ENCODE peak calls at places on chromosomes 4 and X, in eight cellular contexts. One of them, this sample, is unnamed.

GRCh38 chr4:70940134-70940533 is 38.0 kb downstream of the MOB1B start:
- DNase-seq in sigmoid colon: no peak
- DNase-seq in DMS79 treated with DMSO at 0.1 percent for 48 hours: no peak
- DNase-seq in fibroblast of the aortic adventitia: no peak
- DNase-seq in renal cortical epithelial cell: no peak
- DNase-seq in naive thymus-derived CD4-positive, alpha-beta T cell: no peak
- DNase-seq in HT-29: no peak
- DNase-seq in AG04450: no peak
- DNase-seq in this sample: no peak

GRCh38 chrX:3227526-3227925 is 118.9 kb downstream of the MXRA5 start:
- DNase-seq in sigmoid colon: no peak
- DNase-seq in DMS79 treated with DMSO at 0.1 percent for 48 hours: no peak
- DNase-seq in fibroblast of the aortic adventitia: no peak
- DNase-seq in renal cortical epithelial cell: no peak
- DNase-seq in naive thymus-derived CD4-positive, alpha-beta T cell: no peak
- DNase-seq in HT-29: no peak
- DNase-seq in AG04450: no peak
- DNase-seq in this sample: no peak

GRCh38 chr4:71239365-71239764 is 99.5 kb upstream of the SLC4A4 start:
- DNase-seq in sigmoid colon: no peak
- DNase-seq in DMS79 treated with DMSO at 0.1 percent for 48 hours: no peak
- DNase-seq in fibroblast of the aortic adventitia: no peak
- DNase-seq in renal cortical epithelial cell: peak; percentile 95
- DNase-seq in naive thymus-derived CD4-positive, alpha-beta T cell: no peak
- DNase-seq in HT-29: no peak
- DNase-seq in AG04450: no peak
- DNase-seq in this sample: no peak

GRCh38 chr4:113637363-113637762 is 124.2 kb downstream of the CAMK2D start:
- DNase-seq in sigmoid colon: no peak
- DNase-seq in DMS79 treated with DMSO at 0.1 percent for 48 hours: no peak
- DNase-seq in fibroblast of the aortic adventitia: peak; percentile 91
- DNase-seq in renal cortical epithelial cell: peak; percentile 27
- DNase-seq in naive thymus-derived CD4-positive, alpha-beta T cell: no peak
- DNase-seq in HT-29: no peak
- DNase-seq in AG04450: peak; percentile 23
- DNase-seq in this sample: peak; percentile 70

GRCh38 chr4:89752932-89753598 is 83.9 kb downstream of the SNCA start:
- DNase-seq in sigmoid colon: peak; percentile 69
- DNase-seq in DMS79 treated with DMSO at 0.1 percent for 48 hours: no peak
- DNase-seq in fibroblast of the aortic adventitia: peak; percentile 81
- DNase-seq in renal cortical epithelial cell: peak; percentile 94
- DNase-seq in naive thymus-derived CD4-positive, alpha-beta T cell: no peak
- DNase-seq in HT-29: no peak
- DNase-seq in AG04450: peak; percentile 86
- DNase-seq in this sample: peak; percentile 83

GRCh38 chrX:23838953-23839352 is 56.0 kb downstream of the SAT1 start:
- DNase-seq in sigmoid colon: no peak
- DNase-seq in DMS79 treated with DMSO at 0.1 percent for 48 hours: no peak
- DNase-seq in fibroblast of the aortic adventitia: no peak
- DNase-seq in renal cortical epithelial cell: no peak
- DNase-seq in naive thymus-derived CD4-positive, alpha-beta T cell: no peak
- DNase-seq in HT-29: no peak
- DNase-seq in AG04450: no peak
- DNase-seq in this sample: no peak

GRCh38 chr4:74933562-74934015 is 673 bp downstream of the PARM1 start:
- DNase-seq in sigmoid colon: no peak
- DNase-seq in DMS79 treated with DMSO at 0.1 percent for 48 hours: peak; percentile 49
- DNase-seq in fibroblast of the aortic adventitia: peak; percentile 9
- DNase-seq in renal cortical epithelial cell: no peak
- DNase-seq in naive thymus-derived CD4-positive, alpha-beta T cell: no peak
- DNase-seq in HT-29: no peak
- DNase-seq in AG04450: no peak
- DNase-seq in this sample: peak; percentile 15

GRCh38 chr4:7266525-7267292 is 74.4 kb downstream of the SORCS2 start:
- DNase-seq in sigmoid colon: no peak
- DNase-seq in DMS79 treated with DMSO at 0.1 percent for 48 hours: no peak
- DNase-seq in fibroblast of the aortic adventitia: peak; percentile 56
- DNase-seq in renal cortical epithelial cell: peak; percentile 89
- DNase-seq in naive thymus-derived CD4-positive, alpha-beta T cell: no peak
- DNase-seq in HT-29: no peak
- DNase-seq in AG04450: peak; percentile 56
- DNase-seq in this sample: peak; percentile 73

GRCh38 chr4:8703857-8704495 is 111.4 kb downstream of the CPZ start:
- DNase-seq in sigmoid colon: peak; percentile 20
- DNase-seq in DMS79 treated with DMSO at 0.1 percent for 48 hours: no peak
- DNase-seq in fibroblast of the aortic adventitia: no peak
- DNase-seq in renal cortical epithelial cell: no peak
- DNase-seq in naive thymus-derived CD4-positive, alpha-beta T cell: no peak
- DNase-seq in HT-29: no peak
- DNase-seq in AG04450: no peak
- DNase-seq in this sample: no peak

GRCh38 chr4:123435246-123436113 is 38.9 kb downstream of the SPRY1 start:
- DNase-seq in sigmoid colon: no peak
- DNase-seq in DMS79 treated with DMSO at 0.1 percent for 48 hours: no peak
- DNase-seq in fibroblast of the aortic adventitia: no peak
- DNase-seq in renal cortical epithelial cell: no peak
- DNase-seq in naive thymus-derived CD4-positive, alpha-beta T cell: no peak
- DNase-seq in HT-29: no peak
- DNase-seq in AG04450: no peak
- DNase-seq in this sample: no peak

GRCh38 chrX:11285661-11286060 is 7.6 kb upstream of the AMELX start:
- DNase-seq in sigmoid colon: no peak
- DNase-seq in DMS79 treated with DMSO at 0.1 percent for 48 hours: no peak
- DNase-seq in fibroblast of the aortic adventitia: no peak
- DNase-seq in renal cortical epithelial cell: no peak
- DNase-seq in naive thymus-derived CD4-positive, alpha-beta T cell: no peak
- DNase-seq in HT-29: no peak
- DNase-seq in AG04450: no peak
- DNase-seq in this sample: peak; percentile 75

GRCh38 chr4:105620640-105621323 is 68.4 kb downstream of the ARHGEF38 start:
- DNase-seq in sigmoid colon: no peak
- DNase-seq in DMS79 treated with DMSO at 0.1 percent for 48 hours: no peak
- DNase-seq in fibroblast of the aortic adventitia: peak; percentile 66
- DNase-seq in renal cortical epithelial cell: peak; percentile 95
- DNase-seq in naive thymus-derived CD4-positive, alpha-beta T cell: no peak
- DNase-seq in HT-29: peak; percentile 44
- DNase-seq in AG04450: no peak
- DNase-seq in this sample: peak; percentile 7

GRCh38 chr4:141099326-141099725 is 33.9 kb downstream of the RNF150 start:
- DNase-seq in sigmoid colon: no peak
- DNase-seq in DMS79 treated with DMSO at 0.1 percent for 48 hours: no peak
- DNase-seq in fibroblast of the aortic adventitia: no peak
- DNase-seq in renal cortical epithelial cell: peak; percentile 37
- DNase-seq in naive thymus-derived CD4-positive, alpha-beta T cell: no peak
- DNase-seq in HT-29: no peak
- DNase-seq in AG04450: no peak
- DNase-seq in this sample: peak; percentile 40

GRCh38 chr4:23373269-23373668 is 516.6 kb downstream of the PPARGC1A start:
- DNase-seq in sigmoid colon: no peak
- DNase-seq in DMS79 treated with DMSO at 0.1 percent for 48 hours: no peak
- DNase-seq in fibroblast of the aortic adventitia: peak; percentile 56
- DNase-seq in renal cortical epithelial cell: peak; percentile 97
- DNase-seq in naive thymus-derived CD4-positive, alpha-beta T cell: no peak
- DNase-seq in HT-29: peak; percentile 14
- DNase-seq in AG04450: no peak
- DNase-seq in this sample: no peak

GRCh38 chrX:30659421-30659820 is 6.2 kb downstream of the GK start:
- DNase-seq in sigmoid colon: no peak
- DNase-seq in DMS79 treated with DMSO at 0.1 percent for 48 hours: no peak
- DNase-seq in fibroblast of the aortic adventitia: peak; percentile 82
- DNase-seq in renal cortical epithelial cell: peak; percentile 37
- DNase-seq in naive thymus-derived CD4-positive, alpha-beta T cell: no peak
- DNase-seq in HT-29: no peak
- DNase-seq in AG04450: peak; percentile 70
- DNase-seq in this sample: peak; percentile 59

GRCh38 chrX:47502591-47503222 is 19.7 kb upstream of the ZNF41 start:
- DNase-seq in sigmoid colon: no peak
- DNase-seq in DMS79 treated with DMSO at 0.1 percent for 48 hours: no peak
- DNase-seq in fibroblast of the aortic adventitia: peak; percentile 85
- DNase-seq in renal cortical epithelial cell: no peak
- DNase-seq in naive thymus-derived CD4-positive, alpha-beta T cell: no peak
- DNase-seq in HT-29: no peak
- DNase-seq in AG04450: no peak
- DNase-seq in this sample: peak; percentile 80

GRCh38 chr4:92304073-92304472 is 307 bp downstream of the GRID2 start:
- DNase-seq in sigmoid colon: no peak
- DNase-seq in DMS79 treated with DMSO at 0.1 percent for 48 hours: no peak
- DNase-seq in fibroblast of the aortic adventitia: no peak
- DNase-seq in renal cortical epithelial cell: no peak
- DNase-seq in naive thymus-derived CD4-positive, alpha-beta T cell: no peak
- DNase-seq in HT-29: no peak
- DNase-seq in AG04450: no peak
- DNase-seq in this sample: peak; percentile 29

GRCh38 chr4:129335263-129335662 is 239.3 kb downstream of the C4orf33 start:
- DNase-seq in sigmoid colon: no peak
- DNase-seq in DMS79 treated with DMSO at 0.1 percent for 48 hours: no peak
- DNase-seq in fibroblast of the aortic adventitia: no peak
- DNase-seq in renal cortical epithelial cell: peak; percentile 38
- DNase-seq in naive thymus-derived CD4-positive, alpha-beta T cell: no peak
- DNase-seq in HT-29: no peak
- DNase-seq in AG04450: no peak
- DNase-seq in this sample: no peak

GRCh38 chr4:146647615-146648383 is 9.1 kb downstream of the POU4F2 start:
- DNase-seq in sigmoid colon: no peak
- DNase-seq in DMS79 treated with DMSO at 0.1 percent for 48 hours: no peak
- DNase-seq in fibroblast of the aortic adventitia: no peak
- DNase-seq in renal cortical epithelial cell: no peak
- DNase-seq in naive thymus-derived CD4-positive, alpha-beta T cell: no peak
- DNase-seq in HT-29: no peak
- DNase-seq in AG04450: no peak
- DNase-seq in this sample: no peak

GRCh38 chr4:13992041-13992440 is 364.5 kb upstream of the BOD1L1 start:
- DNase-seq in sigmoid colon: no peak
- DNase-seq in DMS79 treated with DMSO at 0.1 percent for 48 hours: no peak
- DNase-seq in fibroblast of the aortic adventitia: no peak
- DNase-seq in renal cortical epithelial cell: peak; percentile 71
- DNase-seq in naive thymus-derived CD4-positive, alpha-beta T cell: no peak
- DNase-seq in HT-29: no peak
- DNase-seq in AG04450: no peak
- DNase-seq in this sample: no peak

GRCh38 chrX:16825306-16826035 is 39.2 kb downstream of the TXLNG start:
- DNase-seq in sigmoid colon: no peak
- DNase-seq in DMS79 treated with DMSO at 0.1 percent for 48 hours: no peak
- DNase-seq in fibroblast of the aortic adventitia: peak; percentile 49
- DNase-seq in renal cortical epithelial cell: no peak
- DNase-seq in naive thymus-derived CD4-positive, alpha-beta T cell: no peak
- DNase-seq in HT-29: peak; percentile 17
- DNase-seq in AG04450: no peak
- DNase-seq in this sample: no peak

GRCh38 chr4:73127839-73128448 is 58.4 kb upstream of the COX18 start:
- DNase-seq in sigmoid colon: no peak
- DNase-seq in DMS79 treated with DMSO at 0.1 percent for 48 hours: no peak
- DNase-seq in fibroblast of the aortic adventitia: no peak
- DNase-seq in renal cortical epithelial cell: peak; percentile 16
- DNase-seq in naive thymus-derived CD4-positive, alpha-beta T cell: peak; percentile 16
- DNase-seq in HT-29: peak; percentile 15
- DNase-seq in AG04450: no peak
- DNase-seq in this sample: peak; percentile 25

GRCh38 chr4:64617813-64618212 is 208.6 kb upstream of the TECRL start:
- DNase-seq in sigmoid colon: no peak
- DNase-seq in DMS79 treated with DMSO at 0.1 percent for 48 hours: no peak
- DNase-seq in fibroblast of the aortic adventitia: no peak
- DNase-seq in renal cortical epithelial cell: peak; percentile 17
- DNase-seq in naive thymus-derived CD4-positive, alpha-beta T cell: no peak
- DNase-seq in HT-29: peak; percentile 34
- DNase-seq in AG04450: no peak
- DNase-seq in this sample: peak; percentile 27

GRCh38 chrX:119398587-119398973 is 556 bp upstream of the SLC25A43 start:
- DNase-seq in sigmoid colon: no peak
- DNase-seq in DMS79 treated with DMSO at 0.1 percent for 48 hours: no peak
- DNase-seq in fibroblast of the aortic adventitia: peak; percentile 26
- DNase-seq in renal cortical epithelial cell: no peak
- DNase-seq in naive thymus-derived CD4-positive, alpha-beta T cell: no peak
- DNase-seq in HT-29: peak; percentile 15
- DNase-seq in AG04450: no peak
- DNase-seq in this sample: peak; percentile 32

GRCh38 chr4:186485621-186486062 is 69.7 kb downstream of the MTNR1A start:
- DNase-seq in sigmoid colon: no peak
- DNase-seq in DMS79 treated with DMSO at 0.1 percent for 48 hours: no peak
- DNase-seq in fibroblast of the aortic adventitia: no peak
- DNase-seq in renal cortical epithelial cell: no peak
- DNase-seq in naive thymus-derived CD4-positive, alpha-beta T cell: no peak
- DNase-seq in HT-29: no peak
- DNase-seq in AG04450: no peak
- DNase-seq in this sample: peak; percentile 51

GRCh38 chr4:70008771-70009170 is 13.0 kb downstream of the STATH start:
- DNase-seq in sigmoid colon: no peak
- DNase-seq in DMS79 treated with DMSO at 0.1 percent for 48 hours: no peak
- DNase-seq in fibroblast of the aortic adventitia: no peak
- DNase-seq in renal cortical epithelial cell: no peak
- DNase-seq in naive thymus-derived CD4-positive, alpha-beta T cell: no peak
- DNase-seq in HT-29: no peak
- DNase-seq in AG04450: no peak
- DNase-seq in this sample: no peak

GRCh38 chr4:186587416-186588018 is 32.1 kb upstream of the MTNR1A start:
- DNase-seq in sigmoid colon: peak; percentile 83
- DNase-seq in DMS79 treated with DMSO at 0.1 percent for 48 hours: peak; percentile 1
- DNase-seq in fibroblast of the aortic adventitia: peak; percentile 76
- DNase-seq in renal cortical epithelial cell: peak; percentile 44
- DNase-seq in naive thymus-derived CD4-positive, alpha-beta T cell: peak; percentile 37
- DNase-seq in HT-29: peak; percentile 74
- DNase-seq in AG04450: peak; percentile 36
- DNase-seq in this sample: peak; percentile 87

GRCh38 chr4:183600189-183600685 is 58.7 kb downstream of the RWDD4 start:
- DNase-seq in sigmoid colon: no peak
- DNase-seq in DMS79 treated with DMSO at 0.1 percent for 48 hours: no peak
- DNase-seq in fibroblast of the aortic adventitia: no peak
- DNase-seq in renal cortical epithelial cell: peak; percentile 25
- DNase-seq in naive thymus-derived CD4-positive, alpha-beta T cell: peak; percentile 15
- DNase-seq in HT-29: peak; percentile 5
- DNase-seq in AG04450: no peak
- DNase-seq in this sample: no peak

GRCh38 chr4:118814054-118814453 is 21.9 kb downstream of the SEC24D start:
- DNase-seq in sigmoid colon: no peak
- DNase-seq in DMS79 treated with DMSO at 0.1 percent for 48 hours: no peak
- DNase-seq in fibroblast of the aortic adventitia: no peak
- DNase-seq in renal cortical epithelial cell: no peak
- DNase-seq in naive thymus-derived CD4-positive, alpha-beta T cell: no peak
- DNase-seq in HT-29: no peak
- DNase-seq in AG04450: no peak
- DNase-seq in this sample: no peak

GRCh38 chr4:15042529-15043167 is 40.4 kb downstream of the CPEB2 start:
- DNase-seq in sigmoid colon: no peak
- DNase-seq in DMS79 treated with DMSO at 0.1 percent for 48 hours: no peak
- DNase-seq in fibroblast of the aortic adventitia: peak; percentile 40
- DNase-seq in renal cortical epithelial cell: peak; percentile 66
- DNase-seq in naive thymus-derived CD4-positive, alpha-beta T cell: no peak
- DNase-seq in HT-29: no peak
- DNase-seq in AG04450: no peak
- DNase-seq in this sample: peak; percentile 22

GRCh38 chr4:159046683-159047082 is 56.2 kb upstream of the RAPGEF2 start:
- DNase-seq in sigmoid colon: no peak
- DNase-seq in DMS79 treated with DMSO at 0.1 percent for 48 hours: no peak
- DNase-seq in fibroblast of the aortic adventitia: peak; percentile 7
- DNase-seq in renal cortical epithelial cell: no peak
- DNase-seq in naive thymus-derived CD4-positive, alpha-beta T cell: no peak
- DNase-seq in HT-29: no peak
- DNase-seq in AG04450: no peak
- DNase-seq in this sample: no peak

GRCh38 chr4:45453258-45453841 is 670.5 kb downstream of the GABRG1 start:
- DNase-seq in sigmoid colon: no peak
- DNase-seq in DMS79 treated with DMSO at 0.1 percent for 48 hours: no peak
- DNase-seq in fibroblast of the aortic adventitia: no peak
- DNase-seq in renal cortical epithelial cell: peak; percentile 30
- DNase-seq in naive thymus-derived CD4-positive, alpha-beta T cell: no peak
- DNase-seq in HT-29: peak; percentile 47
- DNase-seq in AG04450: no peak
- DNase-seq in this sample: peak; percentile 7

GRCh38 chrX:46653482-46653881 is 79.9 kb downstream of the CHST7 start:
- DNase-seq in sigmoid colon: no peak
- DNase-seq in DMS79 treated with DMSO at 0.1 percent for 48 hours: no peak
- DNase-seq in fibroblast of the aortic adventitia: no peak
- DNase-seq in renal cortical epithelial cell: no peak
- DNase-seq in naive thymus-derived CD4-positive, alpha-beta T cell: no peak
- DNase-seq in HT-29: peak; percentile 55
- DNase-seq in AG04450: no peak
- DNase-seq in this sample: no peak

GRCh38 chrX:154719132-154719675 is 31.7 kb downstream of the GAB3 start:
- DNase-seq in sigmoid colon: no peak
- DNase-seq in DMS79 treated with DMSO at 0.1 percent for 48 hours: no peak
- DNase-seq in fibroblast of the aortic adventitia: peak; percentile 58
- DNase-seq in renal cortical epithelial cell: peak; percentile 72
- DNase-seq in naive thymus-derived CD4-positive, alpha-beta T cell: peak; percentile 7
- DNase-seq in HT-29: no peak
- DNase-seq in AG04450: no peak
- DNase-seq in this sample: no peak